ENCODE peak calls at places on chromosomes 5 and 9, in ten cellular contexts. C is left lobe of liver; L is activated T-cell treated with anti-CD3 and anti-CD28 coated beads for 48 hours; W is left cardiac atrium; U is fibroblast of pulmonary artery; X is tibial artery; I is HuH-7.5; F is naive thymus-derived CD4-positive, alpha-beta T cell; N is NCI-H748 treated with DMSO at 0.1 percent for 48 hours; M is ELR. V is an unnamed sample.
A peak's percentile ranks its signal among the peaks of the same experiment; 100 is the strongest.

GRCh38 chr9:69476016-69476415 is 151.0 kb downstream of the ENTREP1 start:
- DNase-seq in U (no peak), F (peak; percentile 19), N (no peak), X (no peak), L (no peak), C (no peak), W (no peak), I (no peak), M (no peak), V (no peak)

GRCh38 chr5:8676731-8677130 is 807.8 kb downstream of the MTRR start:
- DNase-seq in N (no peak), C (no peak), X (no peak), F (no peak), I (no peak), W (no peak), U (peak; percentile 64), L (no peak), M (peak; percentile 3), V (no peak)

GRCh38 chr5:40478766-40479165 is 200.9 kb upstream of the PTGER4 start:
- DNase-seq in C (no peak), U (no peak), M (no peak), I (no peak), N (no peak), W (no peak), F (no peak), L (no peak), X (no peak), V (no peak)

GRCh38 chr5:95842955-95843544 is 20.5 kb upstream of the GLRX start:
- DNase-seq in W (peak; percentile 65), L (peak; percentile 61), N (no peak), C (peak; percentile 71), U (peak; percentile 72), F (peak; percentile 54), M (peak; percentile 86), I (no peak), X (peak; percentile 80), V (no peak)

GRCh38 chr5:173306695-173307094 is 21.5 kb downstream of the STC2 start:
- DNase-seq in U (no peak), W (no peak), L (no peak), F (no peak), M (no peak), C (no peak), X (no peak), N (no peak), I (no peak), V (no peak)

GRCh38 chr5:16392718-16393117 is 72.9 kb downstream of the ZNF622 start:
- DNase-seq in X (no peak), M (peak; percentile 33), U (peak; percentile 35), N (no peak), C (no peak), W (no peak), F (no peak), I (no peak), L (no peak), V (no peak)

GRCh38 chr5:150137168-150137957 is 18.3 kb downstream of the PDGFRB start:
- DNase-seq in N (no peak), U (peak; percentile 81), M (peak; percentile 55), X (no peak), F (no peak), W (peak; percentile 27), I (peak; percentile 72), C (peak; percentile 85), L (no peak), V (no peak)

GRCh38 chr5:159184858-159185381 is 24.4 kb downstream of the RNF145 start:
- DNase-seq in C (no peak), M (peak; percentile 97), U (peak; percentile 85), N (no peak), X (no peak), I (no peak), L (no peak), F (no peak), W (no peak), V (no peak)

GRCh38 chr9:107732781-107733529 is 243.4 kb upstream of the KLF4 start:
- DNase-seq in N (no peak), M (peak; percentile 53), I (no peak), W (peak; percentile 50), C (peak; percentile 52), X (peak; percentile 80), U (peak; percentile 81), L (no peak), F (no peak), V (no peak)

GRCh38 chr9:17793713-17794622 is 215.1 kb downstream of the SH3GL2 start:
- DNase-seq in X (no peak), M (peak; percentile 51), U (peak; percentile 17), W (no peak), N (no peak), C (no peak), L (no peak), I (no peak), F (no peak), V (no peak)

GRCh38 chr9:36151306-36152210 is 15.0 kb downstream of the GLIPR2 start:
- DNase-seq in C (no peak), U (peak; percentile 85), F (peak; percentile 89), L (peak; percentile 80), N (no peak), I (no peak), X (peak; percentile 54), M (peak; percentile 94), W (peak; percentile 75), V (no peak)

GRCh38 chr5:176542596-176543427 is 5.6 kb upstream of the RNF44 start:
- DNase-seq in C (peak; percentile 57), X (no peak), U (no peak), W (peak; percentile 38), L (no peak), F (no peak), I (peak; percentile 62), N (no peak), M (peak; percentile 45), V (no peak)

GRCh38 chr9:95910023-95910706 is 34.7 kb downstream of the ERCC6L2 start:
- DNase-seq in L (no peak), I (no peak), C (no peak), U (peak; percentile 21), F (no peak), M (peak; percentile 24), W (no peak), X (no peak), N (no peak), V (no peak)

GRCh38 chr5:53874409-53874808 is 314.0 kb downstream of the NDUFS4 start:
- DNase-seq in X (no peak), N (no peak), M (peak; percentile 44), F (no peak), U (peak; percentile 38), W (no peak), L (no peak), I (peak; percentile 31), C (peak; percentile 76), V (no peak)

GRCh38 chr5:20601678-20602100 is 613.7 kb upstream of the CDH18 start:
- DNase-seq in F (no peak), I (no peak), U (peak; percentile 59), M (peak; percentile 12), X (no peak), W (no peak), L (no peak), N (peak; percentile 54), C (no peak), V (no peak)

GRCh38 chr5:96022971-96023370 is 61.3 kb upstream of the ELL2 start:
- DNase-seq in I (no peak), N (no peak), L (no peak), X (no peak), F (no peak), M (peak; percentile 51), W (no peak), C (no peak), U (no peak), V (no peak)

GRCh38 chr5:56155085-56155484 is 78.0 kb downstream of the ANKRD55 start:
- DNase-seq in L (no peak), F (peak; percentile 71), U (peak; percentile 49), C (no peak), X (no peak), N (no peak), W (no peak), I (no peak), M (no peak), V (no peak)

GRCh38 chr9:124632077-124632621 is 125.0 kb upstream of the NR5A1 start:
- DNase-seq in I (no peak), U (peak; percentile 55), M (peak; percentile 67), F (no peak), C (no peak), N (no peak), X (no peak), W (no peak), L (no peak), V (no peak)

GRCh38 chr5:96537386-96537785 is 104.3 kb upstream of the PCSK1 start:
- DNase-seq in M (peak; percentile 94), W (no peak), L (no peak), N (no peak), F (peak; percentile 79), C (no peak), U (peak; percentile 94), X (no peak), I (no peak), V (no peak)

GRCh38 chr9:2053883-2054845 is 39.0 kb downstream of the SMARCA2 start:
- DNase-seq in F (peak; percentile 90), L (peak; percentile 47), X (peak; percentile 57), M (peak; percentile 66), C (no peak), U (peak; percentile 46), N (no peak), W (peak; percentile 24), I (no peak), V (no peak)

GRCh38 chr9:2676466-2676865 is 40.8 kb upstream of the KCNV2 start:
- DNase-seq in C (no peak), M (no peak), W (no peak), I (no peak), L (no peak), F (no peak), N (peak; percentile 53), X (no peak), U (no peak), V (no peak)

GRCh38 chr5:6759401-6759800 is 46.2 kb downstream of the TENT4A start:
- DNase-seq in C (peak; percentile 68), M (peak; percentile 33), X (no peak), I (peak; percentile 55), F (no peak), L (no peak), W (no peak), U (peak; percentile 10), N (no peak), V (no peak)

GRCh38 chr9:129143031-129143441 is 31.8 kb downstream of the PTPA start:
- DNase-seq in F (peak; percentile 69), X (peak; percentile 86), L (peak; percentile 62), N (no peak), W (peak; percentile 92), M (peak; percentile 89), U (peak; percentile 97), C (peak; percentile 82), I (peak; percentile 90), V (peak; percentile 94)

GRCh38 chr5:143078971-143079370 is 308.8 kb downstream of the ARHGAP26 start:
- DNase-seq in F (no peak), I (no peak), X (no peak), M (no peak), L (no peak), W (no peak), C (no peak), U (peak; percentile 20), N (no peak), V (no peak)

GRCh38 chr5:178476531-178476930 is 113.7 kb downstream of the COL23A1 start:
- DNase-seq in C (peak; percentile 46), F (no peak), L (no peak), N (no peak), W (no peak), M (no peak), X (no peak), U (no peak), I (no peak), V (peak; percentile 86)

GRCh38 chr5:124341066-124341943 is 405.1 kb downstream of the ZNF608 start:
- DNase-seq in U (peak; percentile 21), N (no peak), M (no peak), I (no peak), X (no peak), C (no peak), W (no peak), L (no peak), F (no peak), V (no peak)

GRCh38 chr9:34343090-34343489 is 13.7 kb downstream of the NUDT2 start:
- DNase-seq in M (no peak), N (no peak), F (no peak), L (no peak), X (peak; percentile 80), I (no peak), U (no peak), W (peak; percentile 70), C (peak; percentile 92), V (no peak)

GRCh38 chr9:17134843-17135577 is at the start of gene CNTLN:
- DNase-seq in I (peak; percentile 70), F (no peak), U (peak; percentile 94), M (peak; percentile 93), L (peak; percentile 72), W (peak; percentile 96), X (peak; percentile 94), C (peak; percentile 99), N (peak; percentile 79), V (peak; percentile 99)